ENCODE peak calls at places on chromosomes 1 and 21, in seven cellular contexts. F, Q, P, B, Y, C and X are unnamed samples.

GRCh38 chr1:199218065-199218464 is 579.2 kb downstream of the PTPRC start:
- DNase-seq in F (peak; percentile 60), Q (no peak), P (no peak), B (no peak), Y (no peak), C (no peak), X (no peak)

GRCh38 chr1:115073298-115074087 is 15.8 kb downstream of the TSPAN2 start:
- DNase-seq in F (no peak), Q (no peak), P (no peak), B (no peak), Y (no peak), C (no peak), X (no peak)

GRCh38 chr1:3403388-3404179 is 50.9 kb upstream of the ARHGEF16 start:
- DNase-seq in F (no peak), Q (no peak), P (no peak), B (no peak), Y (no peak), C (no peak), X (no peak)

GRCh38 chr21:35904995-35905972 is 155.0 kb downstream of the SETD4 start:
- DNase-seq in F (no peak), Q (no peak), P (no peak), B (no peak), Y (no peak), C (no peak), X (no peak)

GRCh38 chr1:167661527-167662436 is 31.8 kb downstream of the RCSD1 start:
- DNase-seq in F (no peak), Q (no peak), P (no peak), B (no peak), Y (no peak), C (no peak), X (no peak)

GRCh38 chr21:22762463-22762862 is 1764.3 kb downstream of the NCAM2 start:
- DNase-seq in F (no peak), Q (no peak), P (no peak), B (no peak), Y (no peak), C (no peak), X (no peak)

GRCh38 chr1:217343907-217344306 is 287.0 kb downstream of the GPATCH2 start:
- DNase-seq in F (peak; percentile 39), Q (no peak), P (no peak), B (no peak), Y (no peak), C (no peak), X (no peak)

GRCh38 chr21:38126677-38127271 is 130.0 kb upstream of the KCNJ15 start:
- DNase-seq in F (peak; percentile 66), Q (no peak), P (peak; percentile 4), B (peak; percentile 33), Y (no peak), C (peak; percentile 57), X (peak; percentile 45)

GRCh38 chr1:17439250-17440073 is at the start of gene RCC2:
- DNase-seq in F (peak; percentile 48), Q (no peak), P (peak; percentile 39), B (peak; percentile 56), Y (peak; percentile 94), C (peak; percentile 69), X (no peak)

GRCh38 chr1:33433509-33434362 is 2.8 kb upstream of the PHC2 start:
- DNase-seq in F (no peak), Q (no peak), P (no peak), B (no peak), Y (no peak), C (no peak), X (no peak)

GRCh38 chr1:24015226-24016210 is 35.4 kb upstream of the SRSF10 start:
- DNase-seq in F (no peak), Q (no peak), P (no peak), B (no peak), Y (no peak), C (no peak), X (no peak)

GRCh38 chr1:115184951-115185331 is 95.6 kb upstream of the TSPAN2 start:
- DNase-seq in F (no peak), Q (no peak), P (no peak), B (no peak), Y (no peak), C (no peak), X (no peak)

GRCh38 chr1:47935163-47935562 is 62.0 kb downstream of the TRABD2B start:
- DNase-seq in F (no peak), Q (no peak), P (no peak), B (no peak), Y (no peak), C (no peak), X (no peak)